ENCODE peak calls at places on chromosomes 16 and 17, in ten cellular contexts. F, N, U, H, B, I, M, Y, G and T are unnamed samples.

GRCh38 chr17:10614536-10615155 is 42.5 kb downstream of the MYH3 start:
- DNase-seq in F (no peak), N (peak), U (peak), H (peak), B (no peak), I (no peak), M (no peak), Y (peak), G (peak), T (no peak)

GRCh38 chr16:3589001-3589400 is 11.8 kb upstream of the NLRC3 start:
- DNase-seq in F (no peak), N (no peak), U (no peak), H (no peak), B (no peak), I (no peak), M (no peak), Y (no peak), G (no peak), T (no peak)

GRCh38 chr17:62186841-62187240 is 121.8 kb upstream of the MED13 start:
- DNase-seq in F (no peak), N (no peak), U (no peak), H (no peak), B (no peak), I (no peak), M (no peak), Y (no peak), G (no peak), T (no peak)

GRCh38 chr17:19502517-19502916 is 31.1 kb upstream of the SLC47A1 start:
- DNase-seq in F (no peak), N (no peak), U (no peak), H (no peak), B (no peak), I (peak), M (no peak), Y (no peak), G (no peak), T (no peak)

GRCh38 chr17:48144976-48145798 is 37.6 kb downstream of the SNX11 start:
- DNase-seq in F (no peak), N (no peak), U (no peak), H (no peak), B (no peak), I (no peak), M (no peak), Y (no peak), G (no peak), T (no peak)

GRCh38 chr16:85657267-85657650 is 31.5 kb downstream of the GINS2 start:
- DNase-seq in F (no peak), N (peak), U (no peak), H (no peak), B (no peak), I (no peak), M (no peak), Y (no peak), G (no peak), T (no peak)

GRCh38 chr16:79997257-79997656 is 396.7 kb upstream of the MAF start:
- DNase-seq in F (no peak), N (no peak), U (no peak), H (no peak), B (no peak), I (no peak), M (no peak), Y (peak), G (peak), T (no peak)

GRCh38 chr17:43536236-43537088 is 9.7 kb downstream of the ETV4 start:
- DNase-seq in F (no peak), N (no peak), U (no peak), H (no peak), B (no peak), I (no peak), M (no peak), Y (peak), G (no peak), T (no peak)

GRCh38 chr17:40554646-40555295 is 10.5 kb downstream of the CCR7 start:
- DNase-seq in F (no peak), N (peak), U (no peak), H (no peak), B (peak), I (no peak), M (no peak), Y (peak), G (no peak), T (peak)

GRCh38 chr17:21218101-21218500 is 4.1 kb upstream of the TMEM11 start:
- DNase-seq in F (no peak), N (no peak), U (no peak), H (no peak), B (no peak), I (no peak), M (no peak), Y (peak), G (peak), T (no peak)

GRCh38 chr16:77993111-77993571 is 29.2 kb upstream of the CLEC3A start:
- DNase-seq in F (no peak), N (no peak), U (no peak), H (no peak), B (no peak), I (no peak), M (no peak), Y (no peak), G (no peak), T (no peak)

GRCh38 chr17:41212524-41213169 is 13.8 kb upstream of the KRTAP9-2 start:
- DNase-seq in F (no peak), N (no peak), U (peak), H (no peak), B (no peak), I (no peak), M (no peak), Y (no peak), G (no peak), T (no peak)

GRCh38 chr16:30131869-30132475 is 9.0 kb upstream of the MAPK3 start:
- DNase-seq in F (no peak), N (no peak), U (no peak), H (no peak), B (no peak), I (no peak), M (no peak), Y (no peak), G (no peak), T (no peak)

DNA sequence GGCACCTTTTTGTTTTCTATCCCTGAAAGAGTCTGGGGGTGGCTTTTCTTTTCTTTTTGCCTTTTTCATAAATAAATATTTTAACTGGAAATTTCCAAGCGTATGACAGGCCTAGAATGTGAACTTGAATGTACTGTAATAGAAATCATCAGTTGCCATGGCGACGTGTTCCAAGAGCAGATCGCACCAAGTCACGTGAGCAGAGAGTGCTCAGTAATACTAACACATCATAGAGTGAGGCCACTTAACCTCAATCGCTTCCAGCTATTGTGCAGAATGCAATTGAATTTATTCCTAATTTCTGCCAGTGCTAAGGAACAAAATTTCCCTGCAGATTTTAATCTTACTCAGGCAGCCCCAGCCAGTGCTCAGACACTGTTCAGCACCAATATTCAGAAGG is 26.1 kb upstream of the PMFBP1 start:
- DNase-seq in F (peak), N (peak), U (no peak), H (no peak), B (no peak), I (peak), M (no peak), Y (no peak), G (peak), T (no peak)
- TF ChIP-seq EP300 in F (no peak), N (no peak), U (no peak), H (no peak), B (no peak), I (no peak), M (no peak), Y (no peak), G (no peak), T (no peak)

GRCh38 chr16:51752596-51752995 is 601.5 kb upstream of the SALL1 start:
- DNase-seq in F (no peak), N (no peak), U (no peak), H (no peak), B (no peak), I (no peak), M (no peak), Y (no peak), G (no peak), T (no peak)

GRCh38 chr16:51757124-51757470 is 606.0 kb upstream of the SALL1 start:
- DNase-seq in F (no peak), N (no peak), U (no peak), H (no peak), B (no peak), I (no peak), M (no peak), Y (no peak), G (no peak), T (no peak)

GRCh38 chr16:51755039-51755501 is 604.0 kb upstream of the SALL1 start:
- DNase-seq in F (no peak), N (no peak), U (no peak), H (no peak), B (no peak), I (no peak), M (no peak), Y (no peak), G (no peak), T (no peak)

GRCh38 chr16:51756447-51757123 is 605.5 kb upstream of the SALL1 start:
- DNase-seq in F (no peak), N (no peak), U (no peak), H (no peak), B (no peak), I (no peak), M (no peak), Y (no peak), G (no peak), T (no peak)

GRCh38 chr16:51753382-51753781 is 602.3 kb upstream of the SALL1 start:
- DNase-seq in F (no peak), N (no peak), U (no peak), H (no peak), B (no peak), I (no peak), M (no peak), Y (no peak), G (no peak), T (no peak)
- TF ChIP-seq EP300 in F (no peak), N (no peak), U (no peak), H (no peak), B (no peak), I (no peak), M (no peak), Y (no peak), G (no peak), T (no peak)

DNA sequence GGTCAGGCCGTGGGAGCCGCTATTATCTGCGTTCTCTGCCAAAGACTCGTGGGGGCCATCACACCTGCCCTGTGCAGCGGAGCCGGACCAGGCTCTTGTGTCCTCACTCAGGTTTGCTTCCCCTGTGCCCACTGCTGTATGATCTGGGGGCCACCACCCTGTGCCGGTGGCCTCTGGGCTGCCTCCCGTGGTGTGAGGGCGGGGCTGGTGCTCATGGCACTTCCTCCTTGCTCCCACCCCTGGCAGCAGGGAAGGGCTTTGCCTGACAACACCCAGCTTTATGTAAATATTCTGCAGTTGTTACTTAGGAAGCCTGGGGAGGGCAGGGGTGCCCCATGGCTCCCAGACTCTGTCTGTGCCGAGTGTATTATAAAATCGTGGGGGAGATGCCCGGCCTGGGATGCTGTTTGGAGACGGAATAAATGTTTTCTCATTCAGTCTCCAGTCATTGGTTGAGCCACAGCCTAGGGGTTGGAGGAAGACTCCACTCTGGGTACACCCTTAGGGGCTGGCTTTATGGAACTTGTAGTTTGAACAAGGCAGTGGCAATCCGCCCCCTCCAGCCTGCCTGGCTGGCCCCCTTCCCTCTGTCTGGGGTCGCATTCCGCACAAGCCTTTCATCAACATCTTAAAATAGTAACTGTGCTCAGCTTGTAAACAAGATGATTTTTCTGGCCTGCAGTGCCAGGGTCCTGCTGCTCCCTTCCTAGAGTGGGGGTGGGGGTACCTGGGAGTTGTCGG is 4.1 kb downstream of the SYNGR2 start:
- DNase-seq in F (no peak), N (peak), U (no peak), H (peak), B (peak), I (no peak), M (no peak), Y (no peak), G (no peak), T (no peak)
- TF ChIP-seq EP300 in F (peak), N (no peak), U (no peak), H (no peak), B (no peak), I (no peak), M (no peak), Y (no peak), G (no peak), T (no peak)

GRCh38 chr16:58160855-58161254 is 31.7 kb upstream of the CFAP20 start:
- DNase-seq in F (no peak), N (no peak), U (no peak), H (no peak), B (no peak), I (no peak), M (no peak), Y (peak), G (no peak), T (no peak)
- TF ChIP-seq EP300 in F (no peak), N (no peak), U (no peak), H (no peak), B (no peak), I (no peak), M (no peak), Y (no peak), G (no peak), T (no peak)

GRCh38 chr17:58384900-58385299 is 32.4 kb downstream of the RNF43 start:
- DNase-seq in F (no peak), N (no peak), U (no peak), H (no peak), B (no peak), I (no peak), M (no peak), Y (no peak), G (no peak), T (no peak)

GRCh38 chr17:58388302-58389190 is 28.8 kb downstream of the RNF43 start:
- DNase-seq in F (no peak), N (no peak), U (no peak), H (no peak), B (no peak), I (no peak), M (no peak), Y (no peak), G (no peak), T (no peak)

GRCh38 chr17:58386708-58387107 is 30.6 kb downstream of the RNF43 start:
- DNase-seq in F (no peak), N (no peak), U (no peak), H (no peak), B (no peak), I (no peak), M (no peak), Y (no peak), G (no peak), T (no peak)

GRCh38 chr17:58385359-58385899 is 31.9 kb downstream of the RNF43 start:
- DNase-seq in F (no peak), N (no peak), U (no peak), H (no peak), B (no peak), I (no peak), M (no peak), Y (no peak), G (no peak), T (no peak)

GRCh38 chr17:58387834-58388233 is 29.5 kb downstream of the RNF43 start:
- DNase-seq in F (no peak), N (no peak), U (no peak), H (peak), B (no peak), I (no peak), M (no peak), Y (no peak), G (no peak), T (no peak)
- TF ChIP-seq EP300 in F (no peak), N (no peak), U (peak), H (no peak), B (no peak), I (no peak), M (no peak), Y (peak), G (no peak), T (no peak)

DNA sequence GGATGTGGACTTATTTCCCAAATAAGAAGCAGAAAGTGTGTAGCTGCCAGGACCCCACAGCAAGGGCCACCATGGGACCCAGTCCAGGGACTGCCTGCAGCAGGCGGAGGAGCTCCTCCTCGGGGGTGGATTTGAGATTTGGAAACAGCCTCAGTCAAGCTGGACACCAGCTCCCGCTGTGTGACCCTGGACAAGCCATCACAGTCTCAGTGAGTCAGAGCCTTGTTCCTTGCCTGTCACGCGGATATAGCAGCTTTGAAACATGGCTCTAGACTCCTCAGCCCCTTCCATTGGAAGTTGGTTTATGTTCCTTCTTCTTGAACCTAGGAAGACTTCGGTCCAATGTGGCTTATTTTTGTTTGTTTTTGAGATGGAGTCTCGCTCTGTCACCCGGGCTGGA is 12.5 kb upstream of the DPEP1 start:
- DNase-seq in F (no peak), N (no peak), U (no peak), H (no peak), B (no peak), I (no peak), M (no peak), Y (no peak), G (no peak), T (no peak)
- TF ChIP-seq EP300 in F (no peak), N (no peak), U (no peak), H (no peak), B (no peak), I (no peak), M (no peak), Y (no peak), G (no peak), T (no peak)